ENCODE peak calls at places on chromosomes 3 and 15, in seven cellular contexts. B is adrenal gland, X is astrocyte, P is A549, G is upper lobe of right lung, S is sigmoid colon, Q is lower lobe of right lung. Z is an unnamed sample.

GRCh38 chr3:31041161-31041978 is 146.9 kb upstream of the GADL1 start:
- DNase-seq in B (peak; percentile 15), X (peak; percentile 96), P (peak; percentile 29), G (no peak), S (no peak), Q (no peak), Z (peak; percentile 77)

GRCh38 chr3:195777975-195778374 is 33.8 kb downstream of the MUC4 start:
- DNase-seq in B (no peak), X (no peak), P (no peak), G (no peak), S (peak; percentile 42), Q (no peak), Z (no peak)

GRCh38 chr15:100580414-100580813 is 21.6 kb downstream of the LINS1 start:
- DNase-seq in B (no peak), X (no peak), P (no peak), G (no peak), S (no peak), Q (no peak), Z (no peak)

GRCh38 chr3:90092994-90093393 is 985.6 kb downstream of the EPHA3 start:
- DNase-seq in B (no peak), X (peak; percentile 4), P (peak; percentile 12), G (no peak), S (no peak), Q (no peak), Z (no peak)

GRCh38 chr3:125331243-125331642 is 43.9 kb downstream of the ZNF148 start:
- DNase-seq in B (no peak), X (peak; percentile 51), P (no peak), G (no peak), S (no peak), Q (no peak), Z (no peak)

GRCh38 chr15:28904023-28904422 is 18.2 kb downstream of the APBA2 start:
- DNase-seq in B (no peak), X (no peak), P (no peak), G (peak; percentile 48), S (no peak), Q (no peak), Z (no peak)

GRCh38 chr3:108320746-108321350 is 24.5 kb downstream of the HHLA2 start:
- DNase-seq in B (no peak), X (no peak), P (no peak), G (no peak), S (no peak), Q (no peak), Z (no peak)

GRCh38 chr3:151428386-151428785 is 32.5 kb downstream of the IGSF10 start:
- DNase-seq in B (no peak), X (no peak), P (no peak), G (no peak), S (no peak), Q (no peak), Z (no peak)

GRCh38 chr3:54349231-54349647 is 226.9 kb downstream of the CACNA2D3 start:
- DNase-seq in B (no peak), X (peak; percentile 35), P (no peak), G (no peak), S (no peak), Q (no peak), Z (no peak)

GRCh38 chr3:127473244-127474024 is 117.1 kb downstream of the TPRA1 start:
- DNase-seq in B (no peak), X (no peak), P (peak; percentile 6), G (no peak), S (no peak), Q (peak; percentile 46), Z (peak; percentile 58)

GRCh38 chr3:32399030-32399620 is 7.5 kb downstream of the CMTM7 start:
- DNase-seq in B (no peak), X (no peak), P (peak; percentile 59), G (no peak), S (no peak), Q (no peak), Z (no peak)

GRCh38 chr3:21750291-21750690 is 719 bp downstream of the ZNF385D start:
- DNase-seq in B (no peak), X (peak; percentile 66), P (no peak), G (no peak), S (no peak), Q (no peak), Z (no peak)

GRCh38 chr15:100292010-100292409 is 49.8 kb downstream of the ADAMTS17 start:
- DNase-seq in B (no peak), X (no peak), P (no peak), G (no peak), S (no peak), Q (no peak), Z (no peak)

GRCh38 chr15:73305331-73306211 is 63.2 kb downstream of the HCN4 start:
- DNase-seq in B (peak; percentile 39), X (peak; percentile 46), P (peak; percentile 86), G (no peak), S (no peak), Q (no peak), Z (peak; percentile 39)

GRCh38 chr3:113532698-113533533 is 561 bp downstream of the SIDT1 start:
- DNase-seq in B (peak; percentile 31), X (no peak), P (peak; percentile 31), G (no peak), S (no peak), Q (peak; percentile 50), Z (no peak)

GRCh38 chr3:185823280-185824044 is 1.4 kb downstream of the IGF2BP2 start:
- DNase-seq in B (peak; percentile 61), X (no peak), P (no peak), G (peak; percentile 73), S (peak; percentile 69), Q (peak; percentile 69), Z (peak; percentile 53)

DNA sequence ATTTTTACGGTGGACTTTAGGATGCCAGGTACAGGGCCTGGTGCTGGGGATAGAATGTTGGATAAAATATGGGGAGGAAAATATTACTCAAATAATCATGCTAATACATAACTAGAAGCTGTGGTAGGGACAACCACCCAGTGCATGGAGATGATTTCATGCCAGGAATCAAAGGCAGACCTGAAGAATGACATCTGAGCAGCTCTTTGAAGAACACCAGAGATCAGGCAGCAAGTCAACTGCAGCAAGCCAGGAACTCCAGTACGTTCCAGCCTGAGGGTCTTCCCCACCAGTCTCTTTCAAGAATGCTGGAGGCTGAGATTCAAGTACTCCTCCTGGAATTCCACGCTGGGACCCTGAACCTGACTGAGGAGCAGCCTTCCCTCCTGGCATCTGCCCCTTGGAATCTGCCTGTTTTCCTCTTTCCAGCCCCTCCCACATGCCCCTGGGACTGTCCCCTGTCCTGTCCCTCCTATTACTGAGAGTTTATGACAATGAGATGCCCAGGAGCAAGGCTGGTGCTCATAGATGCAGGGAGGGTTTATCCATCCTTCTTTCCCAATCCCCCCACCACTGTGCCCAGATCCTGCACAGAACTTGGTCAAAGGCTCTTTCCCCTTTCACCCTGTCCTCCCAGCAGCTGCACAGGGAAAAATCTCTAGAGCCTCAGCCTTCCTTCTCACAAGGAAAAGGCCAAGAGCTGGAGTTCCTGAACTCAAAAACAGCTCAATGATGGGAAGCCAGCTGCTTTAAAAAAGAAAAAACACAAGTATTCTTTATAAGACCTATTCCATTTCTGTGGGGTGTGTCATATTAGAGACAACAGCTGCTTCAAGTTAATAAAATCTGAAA is 68.0 kb downstream of the PDZRN3 start:
- DNase-seq in B (no peak), X (no peak), P (no peak), G (no peak), S (no peak), Q (no peak), Z (no peak)
- H3K4me1 ChIP-seq in B (peaks cover 29% of the 10 kb centered on the region), X (no peaks in the 10 kb centered on the region), P (no peaks in the 10 kb centered on the region), G (peaks cover 6% of the 10 kb centered on the region), S (no peaks in the 10 kb centered on the region), Q (peaks cover 6% of the 10 kb centered on the region), Z (no peaks in the 10 kb centered on the region)

GRCh38 chr3:194279701-194280360 is 71.3 kb downstream of the CPN2 start:
- DNase-seq in B (peak; percentile 9), X (no peak), P (no peak), G (peak; percentile 23), S (peak; percentile 44), Q (peak; percentile 22), Z (no peak)

GRCh38 chr3:194279106-194279505 is 72.0 kb downstream of the CPN2 start:
- DNase-seq in B (peak; percentile 15), X (no peak), P (no peak), G (peak; percentile 23), S (peak; percentile 50), Q (peak; percentile 13), Z (no peak)

GRCh38 chr3:194281306-194281705 is 69.8 kb downstream of the CPN2 start:
- DNase-seq in B (peak; percentile 12), X (no peak), P (no peak), G (peak; percentile 56), S (peak; percentile 42), Q (peak; percentile 26), Z (no peak)

GRCh38 chr3:194281766-194282165 is 69.4 kb downstream of the CPN2 start:
- DNase-seq in B (no peak), X (no peak), P (no peak), G (peak; percentile 28), S (no peak), Q (peak; percentile 34), Z (no peak)

GRCh38 chr3:194280777-194281176 is 70.4 kb downstream of the CPN2 start:
- DNase-seq in B (peak; percentile 11), X (no peak), P (no peak), G (peak; percentile 38), S (peak; percentile 53), Q (peak; percentile 15), Z (no peak)
- H3K4me1 ChIP-seq in B (peaks cover 41% of the 10 kb centered on the region), X (peaks cover 27% of the 10 kb centered on the region), P (peaks cover 5% of the 10 kb centered on the region), G (peaks cover 32% of the 10 kb centered on the region), S (no peaks in the 10 kb centered on the region), Q (peaks cover 40% of the 10 kb centered on the region), Z (peaks cover 21% of the 10 kb centered on the region)

GRCh38 chr3:8562081-8562595 is 60.5 kb downstream of the LMCD1 start:
- DNase-seq in B (no peak), X (no peak), P (no peak), G (no peak), S (no peak), Q (no peak), Z (no peak)

GRCh38 chr3:8561365-8561764 is 59.7 kb downstream of the LMCD1 start:
- DNase-seq in B (no peak), X (peak; percentile 57), P (no peak), G (no peak), S (peak; percentile 64), Q (no peak), Z (no peak)

GRCh38 chr3:8558645-8559044 is 57.0 kb downstream of the LMCD1 start:
- DNase-seq in B (no peak), X (no peak), P (no peak), G (no peak), S (peak; percentile 27), Q (no peak), Z (no peak)

GRCh38 chr3:8559351-8559750 is 57.7 kb downstream of the LMCD1 start:
- DNase-seq in B (no peak), X (no peak), P (no peak), G (no peak), S (no peak), Q (no peak), Z (no peak)

DNA sequence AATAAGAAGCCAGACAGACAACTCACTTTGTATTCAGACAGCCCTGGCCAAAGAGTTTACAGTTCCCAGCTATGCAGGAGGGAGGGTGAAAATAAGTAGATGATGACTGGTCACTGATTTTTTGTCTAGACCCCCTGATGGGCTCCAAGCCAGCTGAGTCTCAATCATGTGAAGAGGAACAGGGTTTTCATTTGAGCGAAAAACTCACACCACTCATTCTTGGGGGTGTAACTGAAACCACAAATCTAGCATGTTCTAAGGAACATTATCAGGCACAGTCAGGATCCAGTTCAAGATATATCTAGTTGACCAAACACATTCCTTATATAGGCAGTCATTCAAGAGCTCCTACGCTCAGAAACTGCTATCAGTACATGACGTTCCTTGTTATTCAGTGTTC is 59.0 kb downstream of the LMCD1 start:
- DNase-seq in B (no peak), X (peak; percentile 99), P (no peak), G (no peak), S (peak; percentile 14), Q (no peak), Z (no peak)
- H3K4me1 ChIP-seq in B (peaks cover 25% of the 10 kb centered on the region), X (peaks cover 40% of the 10 kb centered on the region), P (no peaks in the 10 kb centered on the region), G (peaks cover 38% of the 10 kb centered on the region), S (no peaks in the 10 kb centered on the region), Q (peaks cover 30% of the 10 kb centered on the region), Z (peaks cover 8% of the 10 kb centered on the region)

GRCh38 chr15:92891533-92892200 is 8.5 kb upstream of the CHD2 start:
- DNase-seq in B (no peak), X (no peak), P (no peak), G (no peak), S (no peak), Q (no peak), Z (no peak)
- H3K4me1 ChIP-seq in B (peaks cover 74% of the 10 kb centered on the region), X (peaks cover 10% of the 10 kb centered on the region), P (peaks cover 71% of the 10 kb centered on the region), G (peaks cover 72% of the 10 kb centered on the region), S (no peaks in the 10 kb centered on the region), Q (peaks cover 82% of the 10 kb centered on the region), Z (peaks cover 9% of the 10 kb centered on the region)